ENCODE peak calls at places on chromosomes 3 and 15, in eight cellular contexts. One of them, this sample, is unnamed.

GRCh38 chr15:38539008-38539343 is 25.6 kb downstream of the RASGRP1 start:
- DNase-seq in fibroblast of the aortic adventitia: no peak
- DNase-seq in ovary: no peak
- DNase-seq in CD8-positive, alpha-beta T cell: no peak
- DNase-seq in endothelial cell of umbilical vein: no peak
- DNase-seq in fibroblast of lung: no peak
- DNase-seq in HFF-Myc: no peak
- DNase-seq in aorta: no peak
- DNase-seq in this sample: no peak

GRCh38 chr3:157388051-157388450 is 48.6 kb upstream of the PTX3 start:
- DNase-seq in fibroblast of the aortic adventitia: no peak
- DNase-seq in ovary: no peak
- DNase-seq in CD8-positive, alpha-beta T cell: no peak
- DNase-seq in endothelial cell of umbilical vein: no peak
- DNase-seq in fibroblast of lung: no peak
- DNase-seq in HFF-Myc: no peak
- DNase-seq in aorta: no peak
- DNase-seq in this sample: no peak

GRCh38 chr3:64686446-64686908 is 1.3 kb downstream of the ADAMTS9 start:
- DNase-seq in fibroblast of the aortic adventitia: no peak
- DNase-seq in ovary: no peak
- DNase-seq in CD8-positive, alpha-beta T cell: no peak
- DNase-seq in endothelial cell of umbilical vein: peak
- DNase-seq in fibroblast of lung: no peak
- DNase-seq in HFF-Myc: no peak
- DNase-seq in aorta: no peak
- DNase-seq in this sample: no peak

GRCh38 chr15:44136991-44137477 is 58.0 kb downstream of the FRMD5 start:
- DNase-seq in fibroblast of the aortic adventitia: no peak
- DNase-seq in ovary: no peak
- DNase-seq in CD8-positive, alpha-beta T cell: no peak
- DNase-seq in endothelial cell of umbilical vein: no peak
- DNase-seq in fibroblast of lung: no peak
- DNase-seq in HFF-Myc: no peak
- DNase-seq in aorta: no peak
- DNase-seq in this sample: no peak

GRCh38 chr3:50372349-50372748 is 13.0 kb upstream of the TMEM115 start:
- DNase-seq in fibroblast of the aortic adventitia: no peak
- DNase-seq in ovary: no peak
- DNase-seq in CD8-positive, alpha-beta T cell: no peak
- DNase-seq in endothelial cell of umbilical vein: no peak
- DNase-seq in fibroblast of lung: no peak
- DNase-seq in HFF-Myc: no peak
- DNase-seq in aorta: no peak
- DNase-seq in this sample: no peak

GRCh38 chr3:105829879-105830622 is 38.8 kb downstream of the CBLB start:
- DNase-seq in fibroblast of the aortic adventitia: no peak
- DNase-seq in ovary: no peak
- DNase-seq in CD8-positive, alpha-beta T cell: no peak
- DNase-seq in endothelial cell of umbilical vein: peak
- DNase-seq in fibroblast of lung: peak
- DNase-seq in HFF-Myc: no peak
- DNase-seq in aorta: no peak
- DNase-seq in this sample: no peak

GRCh38 chr15:87816811-87817210 is 439.7 kb downstream of the NTRK3 start:
- DNase-seq in fibroblast of the aortic adventitia: peak
- DNase-seq in ovary: no peak
- DNase-seq in CD8-positive, alpha-beta T cell: no peak
- DNase-seq in endothelial cell of umbilical vein: peak
- DNase-seq in fibroblast of lung: peak
- DNase-seq in HFF-Myc: peak
- DNase-seq in aorta: no peak
- DNase-seq in this sample: peak

GRCh38 chr3:8942115-8942514 is 21.2 kb downstream of the RAD18 start:
- DNase-seq in fibroblast of the aortic adventitia: no peak
- DNase-seq in ovary: no peak
- DNase-seq in CD8-positive, alpha-beta T cell: no peak
- DNase-seq in endothelial cell of umbilical vein: no peak
- DNase-seq in fibroblast of lung: no peak
- DNase-seq in HFF-Myc: no peak
- DNase-seq in aorta: no peak
- DNase-seq in this sample: no peak

GRCh38 chr3:53259427-53260259 is 3.8 kb upstream of the TKT start:
- DNase-seq in fibroblast of the aortic adventitia: peak
- DNase-seq in ovary: no peak
- DNase-seq in CD8-positive, alpha-beta T cell: no peak
- DNase-seq in endothelial cell of umbilical vein: no peak
- DNase-seq in fibroblast of lung: peak
- DNase-seq in HFF-Myc: peak
- DNase-seq in aorta: no peak
- DNase-seq in this sample: no peak

GRCh38 chr15:42133892-42134502 is 22.4 kb downstream of the PLA2G4F start:
- DNase-seq in fibroblast of the aortic adventitia: peak
- DNase-seq in ovary: no peak
- DNase-seq in CD8-positive, alpha-beta T cell: peak
- DNase-seq in endothelial cell of umbilical vein: peak
- DNase-seq in fibroblast of lung: peak
- DNase-seq in HFF-Myc: no peak
- DNase-seq in aorta: no peak
- DNase-seq in this sample: peak

GRCh38 chr15:95017950-95018349 is 786.6 kb downstream of the MCTP2 start:
- DNase-seq in fibroblast of the aortic adventitia: no peak
- DNase-seq in ovary: peak
- DNase-seq in CD8-positive, alpha-beta T cell: no peak
- DNase-seq in endothelial cell of umbilical vein: peak
- DNase-seq in fibroblast of lung: no peak
- DNase-seq in HFF-Myc: no peak
- DNase-seq in aorta: no peak
- DNase-seq in this sample: no peak

GRCh38 chr15:84834969-84835368 is 17.8 kb downstream of the ALPK3 start:
- DNase-seq in fibroblast of the aortic adventitia: no peak
- DNase-seq in ovary: no peak
- DNase-seq in CD8-positive, alpha-beta T cell: no peak
- DNase-seq in endothelial cell of umbilical vein: no peak
- DNase-seq in fibroblast of lung: no peak
- DNase-seq in HFF-Myc: no peak
- DNase-seq in aorta: no peak
- DNase-seq in this sample: no peak

GRCh38 chr15:84835661-84836384 is 18.7 kb downstream of the ALPK3 start:
- DNase-seq in fibroblast of the aortic adventitia: no peak
- DNase-seq in ovary: no peak
- DNase-seq in CD8-positive, alpha-beta T cell: no peak
- DNase-seq in endothelial cell of umbilical vein: no peak
- DNase-seq in fibroblast of lung: no peak
- DNase-seq in HFF-Myc: no peak
- DNase-seq in aorta: no peak
- DNase-seq in this sample: no peak

GRCh38 chr15:84834227-84834955 is 17.2 kb downstream of the ALPK3 start:
- DNase-seq in fibroblast of the aortic adventitia: no peak
- DNase-seq in ovary: no peak
- DNase-seq in CD8-positive, alpha-beta T cell: no peak
- DNase-seq in endothelial cell of umbilical vein: no peak
- DNase-seq in fibroblast of lung: no peak
- DNase-seq in HFF-Myc: no peak
- DNase-seq in aorta: no peak
- DNase-seq in this sample: no peak

GRCh38 chr15:84832446-84833040 is 15.4 kb downstream of the ALPK3 start:
- DNase-seq in fibroblast of the aortic adventitia: no peak
- DNase-seq in ovary: no peak
- DNase-seq in CD8-positive, alpha-beta T cell: no peak
- DNase-seq in endothelial cell of umbilical vein: no peak
- DNase-seq in fibroblast of lung: no peak
- DNase-seq in HFF-Myc: no peak
- DNase-seq in aorta: no peak
- DNase-seq in this sample: no peak

GRCh38 chr15:84833447-84833846 is 16.3 kb downstream of the ALPK3 start:
- DNase-seq in fibroblast of the aortic adventitia: peak
- DNase-seq in ovary: peak
- DNase-seq in CD8-positive, alpha-beta T cell: no peak
- DNase-seq in endothelial cell of umbilical vein: peak
- DNase-seq in fibroblast of lung: peak
- DNase-seq in HFF-Myc: no peak
- DNase-seq in aorta: no peak
- DNase-seq in this sample: no peak
- H3K4me3 ChIP-seq in fibroblast of the aortic adventitia: no peak
- H3K4me3 ChIP-seq in ovary: no peak
- H3K4me3 ChIP-seq in CD8-positive, alpha-beta T cell: no peak
- H3K4me3 ChIP-seq in endothelial cell of umbilical vein: no peak
- H3K4me3 ChIP-seq in fibroblast of lung: no peak
- H3K4me3 ChIP-seq in HFF-Myc: no peak
- H3K4me3 ChIP-seq in aorta: no peak
- H3K4me3 ChIP-seq in this sample: no peak

DNA sequence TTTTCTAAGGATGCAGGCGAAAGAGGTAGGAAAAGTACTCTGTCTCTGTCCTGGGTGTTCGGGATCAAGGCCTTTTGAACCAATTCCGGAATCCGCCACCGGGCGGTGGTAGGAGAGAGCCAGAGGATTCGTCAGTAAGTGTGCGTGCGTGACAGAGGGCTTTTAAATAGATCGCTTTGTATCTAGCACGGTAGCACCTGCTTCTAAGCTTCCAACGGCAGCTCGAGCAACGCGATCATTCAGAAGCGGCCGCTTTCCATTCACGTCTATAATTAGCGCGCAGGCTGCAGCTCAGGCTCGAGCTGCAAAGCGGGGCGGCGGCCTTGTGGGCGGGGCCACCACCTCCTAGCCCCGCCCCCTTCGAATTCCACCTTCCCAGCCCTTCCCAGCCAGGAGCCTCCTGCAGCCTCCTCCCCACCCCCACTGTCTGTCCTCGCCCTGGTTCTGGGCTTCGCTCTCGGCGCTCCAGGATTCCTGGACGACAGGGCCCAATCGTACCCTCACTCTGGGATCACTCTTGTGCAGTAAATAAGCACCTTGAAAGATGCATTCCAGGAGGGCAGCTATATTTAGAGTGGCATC is 224.3 kb upstream of the TPRG1 start:
- DNase-seq in fibroblast of the aortic adventitia: peak
- DNase-seq in ovary: peak
- DNase-seq in CD8-positive, alpha-beta T cell: no peak
- DNase-seq in endothelial cell of umbilical vein: peak
- DNase-seq in fibroblast of lung: peak
- DNase-seq in HFF-Myc: peak
- DNase-seq in aorta: peak
- DNase-seq in this sample: peak
- H3K4me3 ChIP-seq in fibroblast of the aortic adventitia: peak
- H3K4me3 ChIP-seq in ovary: peak
- H3K4me3 ChIP-seq in CD8-positive, alpha-beta T cell: peak
- H3K4me3 ChIP-seq in endothelial cell of umbilical vein: peak
- H3K4me3 ChIP-seq in fibroblast of lung: peak
- H3K4me3 ChIP-seq in HFF-Myc: peak
- H3K4me3 ChIP-seq in aorta: no peak
- H3K4me3 ChIP-seq in this sample: no peak

GRCh38 chr3:119613201-119613600 is 15.5 kb downstream of the PLA1A start:
- DNase-seq in fibroblast of the aortic adventitia: no peak
- DNase-seq in ovary: no peak
- DNase-seq in CD8-positive, alpha-beta T cell: no peak
- DNase-seq in endothelial cell of umbilical vein: no peak
- DNase-seq in fibroblast of lung: no peak
- DNase-seq in HFF-Myc: no peak
- DNase-seq in aorta: no peak
- DNase-seq in this sample: no peak

GRCh38 chr3:119609301-119609700 is 11.6 kb downstream of the PLA1A start:
- DNase-seq in fibroblast of the aortic adventitia: no peak
- DNase-seq in ovary: no peak
- DNase-seq in CD8-positive, alpha-beta T cell: no peak
- DNase-seq in endothelial cell of umbilical vein: no peak
- DNase-seq in fibroblast of lung: no peak
- DNase-seq in HFF-Myc: no peak
- DNase-seq in aorta: no peak
- DNase-seq in this sample: no peak

GRCh38 chr3:119608591-119608990 is 10.9 kb downstream of the PLA1A start:
- DNase-seq in fibroblast of the aortic adventitia: no peak
- DNase-seq in ovary: no peak
- DNase-seq in CD8-positive, alpha-beta T cell: no peak
- DNase-seq in endothelial cell of umbilical vein: no peak
- DNase-seq in fibroblast of lung: no peak
- DNase-seq in HFF-Myc: no peak
- DNase-seq in aorta: no peak
- DNase-seq in this sample: no peak

GRCh38 chr3:119613872-119614271 is 16.2 kb downstream of the PLA1A start:
- DNase-seq in fibroblast of the aortic adventitia: no peak
- DNase-seq in ovary: no peak
- DNase-seq in CD8-positive, alpha-beta T cell: no peak
- DNase-seq in endothelial cell of umbilical vein: no peak
- DNase-seq in fibroblast of lung: no peak
- DNase-seq in HFF-Myc: no peak
- DNase-seq in aorta: no peak
- DNase-seq in this sample: no peak

DNA sequence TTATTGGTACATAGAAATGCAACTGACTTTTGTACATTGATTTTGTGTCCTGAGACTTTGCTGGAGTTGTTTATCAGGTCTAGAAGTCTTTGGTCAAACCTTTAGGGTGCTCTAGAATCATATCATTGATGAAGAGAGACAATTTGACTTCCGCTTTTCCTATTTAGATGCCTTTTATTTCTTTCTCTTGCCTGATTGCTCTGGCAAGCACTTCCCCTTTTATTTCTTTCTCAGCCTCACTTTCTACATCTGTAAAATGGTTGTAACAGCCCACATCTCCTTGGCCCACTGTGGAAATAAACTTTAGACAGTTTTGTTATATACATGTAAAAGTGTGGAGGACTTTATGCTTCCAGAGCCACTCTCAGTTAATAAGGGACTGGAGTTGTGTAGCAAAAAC is 14.0 kb downstream of the PLA1A start:
- DNase-seq in fibroblast of the aortic adventitia: no peak
- DNase-seq in ovary: no peak
- DNase-seq in CD8-positive, alpha-beta T cell: no peak
- DNase-seq in endothelial cell of umbilical vein: no peak
- DNase-seq in fibroblast of lung: no peak
- DNase-seq in HFF-Myc: no peak
- DNase-seq in aorta: no peak
- DNase-seq in this sample: no peak
- H3K4me3 ChIP-seq in fibroblast of the aortic adventitia: no peak
- H3K4me3 ChIP-seq in ovary: no peak
- H3K4me3 ChIP-seq in CD8-positive, alpha-beta T cell: no peak
- H3K4me3 ChIP-seq in endothelial cell of umbilical vein: no peak
- H3K4me3 ChIP-seq in fibroblast of lung: no peak
- H3K4me3 ChIP-seq in HFF-Myc: no peak
- H3K4me3 ChIP-seq in aorta: no peak
- H3K4me3 ChIP-seq in this sample: no peak

DNA sequence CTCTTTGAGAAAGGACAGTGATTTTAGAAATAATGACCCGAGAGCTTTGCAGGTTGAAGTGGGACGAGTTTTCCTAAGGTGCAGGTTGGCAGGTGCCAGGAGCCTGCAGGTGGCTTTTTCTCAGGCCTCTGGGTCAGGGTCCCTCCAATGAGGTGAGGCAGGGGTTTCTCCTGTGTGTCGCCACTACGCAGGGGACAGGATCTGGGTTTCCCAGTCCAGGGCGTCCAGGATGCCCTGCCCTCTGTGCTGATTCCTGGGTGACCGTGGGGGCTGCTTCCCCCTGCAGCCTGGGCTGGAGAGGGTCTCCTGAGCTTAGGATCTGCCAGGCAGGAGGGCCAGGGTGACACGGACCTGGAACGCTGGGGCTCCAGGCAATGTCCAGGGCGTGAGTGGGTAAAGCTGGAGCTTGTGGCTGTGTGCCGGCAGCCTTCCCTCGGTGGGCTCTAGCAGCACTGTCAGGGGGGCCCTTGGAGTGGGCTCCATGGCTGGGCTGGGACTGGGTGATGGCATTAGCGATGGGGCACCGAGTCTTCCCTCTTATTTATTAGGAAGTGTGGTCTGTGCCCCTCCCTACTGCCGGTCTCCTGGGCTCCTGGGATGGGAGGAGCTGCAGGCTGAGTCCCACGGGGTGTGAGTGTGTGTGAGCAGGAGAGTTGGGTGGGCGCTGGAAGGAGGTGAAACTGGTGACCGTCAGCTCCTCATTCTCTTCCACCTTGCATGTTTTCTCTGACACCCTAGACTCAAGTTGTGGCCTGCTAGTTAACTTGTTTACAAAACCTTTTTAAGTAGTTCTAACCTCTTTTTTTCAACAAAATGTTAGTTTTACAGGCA is 1.8 kb downstream of the APBA2 start:
- DNase-seq in fibroblast of the aortic adventitia: no peak
- DNase-seq in ovary: no peak
- DNase-seq in CD8-positive, alpha-beta T cell: no peak
- DNase-seq in endothelial cell of umbilical vein: no peak
- DNase-seq in fibroblast of lung: no peak
- DNase-seq in HFF-Myc: no peak
- DNase-seq in aorta: peak
- DNase-seq in this sample: no peak
- H3K4me3 ChIP-seq in fibroblast of the aortic adventitia: no peak
- H3K4me3 ChIP-seq in ovary: no peak
- H3K4me3 ChIP-seq in CD8-positive, alpha-beta T cell: peak
- H3K4me3 ChIP-seq in endothelial cell of umbilical vein: no peak
- H3K4me3 ChIP-seq in fibroblast of lung: no peak
- H3K4me3 ChIP-seq in HFF-Myc: peak
- H3K4me3 ChIP-seq in aorta: no peak
- H3K4me3 ChIP-seq in this sample: peak